ENCODE peak calls at places on chromosomes 2 and 18, in five cellular contexts. E is colonic mucosa, X is BJ, F is keratinocyte, T is GM23338. D is an unnamed sample.

GRCh38 chr18:23259701-23260661 is 124.7 kb downstream of the CABLES1 start:
- DNase-seq in X (peak; percentile 47), T (peak; percentile 80), E (peak; percentile 79), F (no peak), D (peak; percentile 31)

GRCh38 chr2:37180006-37180639 is 8.3 kb downstream of the SULT6B1 start:
- DNase-seq in E (no peak), X (no peak), F (no peak), T (peak; percentile 72), D (peak; percentile 23)

GRCh38 chr2:38218583-38218982 is 142.6 kb upstream of the CYP1B1 start:
- DNase-seq in X (no peak), T (no peak), E (no peak), F (no peak), D (no peak)

GRCh38 chr2:238948765-238949641 is 101.1 kb downstream of the TWIST2 start:
- DNase-seq in E (no peak), T (no peak), F (peak; percentile 30), X (no peak), D (no peak)

GRCh38 chr2:102283996-102284395 is 27.4 kb upstream of the IL1RL1 start:
- DNase-seq in F (no peak), T (no peak), X (no peak), E (no peak), D (no peak)

GRCh38 chr2:118169359-118170005 is 81.2 kb downstream of the INSIG2 start:
- DNase-seq in X (no peak), T (peak; percentile 26), E (no peak), F (no peak), D (no peak)

GRCh38 chr2:719734-720133 is 42.5 kb upstream of the TMEM18 start:
- DNase-seq in F (no peak), E (no peak), T (no peak), X (no peak), D (no peak)

GRCh38 chr2:235041221-235041917 is 89.6 kb downstream of the SH3BP4 start:
- DNase-seq in E (no peak), X (no peak), T (no peak), F (no peak), D (no peak)

GRCh38 chr18:42675810-42676209 is 439.7 kb downstream of the RIT2 start:
- DNase-seq in X (no peak), F (no peak), E (no peak), T (no peak), D (no peak)

GRCh38 chr2:99598435-99598834 is 108.6 kb upstream of the REV1 start:
- DNase-seq in E (no peak), T (peak; percentile 74), F (no peak), X (no peak), D (no peak)

GRCh38 chr2:170500770-170501169 is 214.4 kb upstream of the SP5 start:
- DNase-seq in T (no peak), F (no peak), X (no peak), E (no peak), D (no peak)

GRCh38 chr2:138373993-138374408 is 127.6 kb upstream of the SPOPL start:
- DNase-seq in F (no peak), T (peak; percentile 62), X (no peak), E (no peak), D (no peak)

GRCh38 chr2:239274391-239275001 is 126.3 kb downstream of the HDAC4 start:
- DNase-seq in F (no peak), E (peak; percentile 33), X (no peak), T (no peak), D (peak; percentile 53)

GRCh38 chr2:195363496-195363895 is 293.5 kb upstream of the SLC39A10 start:
- DNase-seq in E (no peak), T (no peak), X (no peak), F (peak; percentile 15), D (peak; percentile 17)

GRCh38 chr2:237882510-237883481 is 23.4 kb downstream of the RAMP1 start:
- DNase-seq in X (no peak), T (no peak), E (no peak), F (no peak), D (no peak)

GRCh38 chr2:135072125-135072997 is 20.3 kb downstream of the RAB3GAP1 start:
- DNase-seq in F (no peak), T (peak; percentile 41), X (no peak), E (no peak), D (no peak)

GRCh38 chr18:55086931-55087330 is 127.7 kb upstream of the CCDC68 start:
- DNase-seq in T (no peak), E (no peak), X (no peak), F (no peak), D (no peak)

GRCh38 chr2:178457390-178457886 is 6.3 kb downstream of the PJVK start:
- DNase-seq in F (no peak), E (no peak), X (no peak), T (no peak), D (no peak)

GRCh38 chr2:73716518-73717250 is 20.5 kb downstream of the TPRKB start:
- DNase-seq in X (no peak), E (peak; percentile 64), F (no peak), T (no peak), D (no peak)

GRCh38 chr2:216370961-216371633 is 1.2 kb downstream of the MARCHF4 start:
- DNase-seq in X (no peak), F (no peak), E (no peak), T (peak; percentile 75), D (no peak)

GRCh38 chr2:216371756-216372702 is at the start of gene MARCHF4:
- DNase-seq in E (peak; percentile 31), X (peak; percentile 62), T (peak; percentile 93), F (peak; percentile 63), D (peak; percentile 67)

GRCh38 chr2:216372761-216373291 is 543 bp upstream of the MARCHF4 start:
- DNase-seq in X (peak; percentile 79), E (no peak), T (no peak), F (peak; percentile 81), D (peak; percentile 43)

GRCh38 chr2:216366777-216367465 is 5.4 kb downstream of the MARCHF4 start:
- DNase-seq in F (no peak), T (no peak), X (no peak), E (no peak), D (no peak)

DNA sequence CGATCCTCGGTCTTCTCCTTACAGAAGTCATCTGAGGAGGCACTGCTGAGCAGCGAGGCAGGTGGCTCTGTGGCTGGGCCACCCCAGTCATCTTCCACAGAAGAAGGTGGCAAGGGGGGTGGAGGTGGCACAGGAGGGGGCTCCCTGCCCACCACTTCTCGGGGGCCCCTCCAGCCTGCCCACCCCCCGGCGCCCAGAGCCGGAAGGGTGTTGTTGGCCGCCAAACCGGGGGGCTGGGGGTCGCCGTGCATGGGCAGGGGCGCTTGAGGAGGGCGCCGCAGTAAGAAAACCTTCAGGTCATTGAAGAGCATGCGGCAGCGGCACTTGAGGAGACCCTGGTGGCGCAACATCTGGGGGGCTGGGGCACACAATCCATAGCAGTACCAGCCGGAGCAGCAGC is 2.5 kb downstream of the MARCHF4 start:
- DNase-seq in F (no peak), X (no peak), E (no peak), T (no peak), D (no peak)
- H3K4me3 ChIP-seq in F (no peak overlapping the region), X (no peak overlapping the region), E (no peak overlapping the region), T (peak overlapping the region; percentile 68), D (no peak overlapping the region)

GRCh38 chr2:201127570-201127969 is 11.6 kb downstream of the CFLAR start:
- DNase-seq in F (no peak), E (no peak), X (no peak), T (no peak), D (no peak)
- H3K4me3 ChIP-seq in F (no peak overlapping the region), E (no peak overlapping the region), X (no peak overlapping the region), T (no peak overlapping the region), D (no peak overlapping the region)

GRCh38 chr2:84938194-84938879 is 32.6 kb upstream of the KCMF1 start:
- DNase-seq in X (peak; percentile 37), T (no peak), E (no peak), F (no peak), D (no peak)
- H3K4me3 ChIP-seq in X (no peak overlapping the region), T (no peak overlapping the region), E (no peak overlapping the region), F (no peak overlapping the region), D (no peak overlapping the region)

GRCh38 chr2:158970522-158970855 is 2.0 kb downstream of the TANC1 start:
- DNase-seq in F (no peak), E (peak; percentile 25), X (no peak), T (no peak), D (no peak)

GRCh38 chr2:158967731-158968395 is 577 bp upstream of the TANC1 start:
- DNase-seq in E (peak; percentile 63), X (no peak), T (peak; percentile 79), F (no peak), D (no peak)

GRCh38 chr2:158968396-158969161 is at the start of gene TANC1:
- DNase-seq in X (peak; percentile 47), F (no peak), E (peak; percentile 96), T (peak; percentile 92), D (peak; percentile 78)

GRCh38 chr2:158969717-158970521 is 1.5 kb downstream of the TANC1 start:
- DNase-seq in F (no peak), T (peak; percentile 73), E (peak; percentile 61), X (no peak), D (no peak)

GRCh38 chr2:158969162-158969716 is 799 bp downstream of the TANC1 start:
- DNase-seq in F (no peak), E (peak; percentile 38), X (no peak), T (peak; percentile 22), D (no peak)
- H3K4me3 ChIP-seq in F (peak overlapping the region; percentile 97), E (peak overlapping the region; percentile 78), X (peak overlapping the region; percentile 61), T (peak overlapping the region; percentile 87), D (peak overlapping the region; percentile 91)

DNA sequence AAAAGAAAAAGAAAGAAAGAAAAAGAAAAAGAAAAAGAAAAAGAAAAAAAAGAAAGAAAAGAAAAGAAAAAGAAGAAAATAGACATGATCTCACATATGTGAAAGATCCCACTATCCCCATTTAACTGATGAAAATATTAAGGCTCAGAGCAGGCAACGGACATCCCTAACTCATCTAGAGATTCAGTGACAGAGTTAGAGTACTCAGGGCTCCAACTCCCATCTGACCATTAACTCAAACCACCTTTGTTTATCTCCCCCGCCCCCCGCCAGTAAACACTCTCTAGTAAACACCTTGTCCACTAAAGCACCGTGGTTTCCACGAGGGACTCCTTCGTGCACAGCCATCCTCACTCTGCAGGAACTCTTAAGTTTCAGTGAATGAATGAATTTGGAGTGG is 142.9 kb downstream of the TGIF1 start:
- DNase-seq in X (no peak), T (peak; percentile 58), E (no peak), F (no peak), D (no peak)
- H3K4me3 ChIP-seq in X (no peak overlapping the region), T (peak overlapping the region; percentile 48), E (no peak overlapping the region), F (peak overlapping the region; percentile 9), D (peak overlapping the region; percentile 57)

D was measured in skeletal muscle cell.